ENCODE peak calls at places on chromosome 15, in nine cellular contexts. V, F, P, K, E, H, S, M and Q are unnamed samples.

GRCh38 chr15:41999290-42000285 is 21.3 kb downstream of the PLA2G4E start:
- DNase-seq in V (no peak), F (no peak), P (no peak), K (no peak), E (no peak), H (no peak), S (no peak), M (no peak), Q (no peak)

GRCh38 chr15:96415513-96416217 is 85.2 kb downstream of the NR2F2 start:
- DNase-seq in V (no peak), F (no peak), P (no peak), K (no peak), E (no peak), H (no peak), S (no peak), M (no peak), Q (no peak)

GRCh38 chr15:98719169-98719515 is 70.8 kb downstream of the IGF1R start:
- DNase-seq in V (no peak), F (no peak), P (no peak), K (no peak), E (no peak), H (no peak), S (no peak), M (no peak), Q (no peak)

GRCh38 chr15:90343391-90343790 is 8.7 kb upstream of the ZNF774 start:
- DNase-seq in V (no peak), F (no peak), P (no peak), K (no peak), E (no peak), H (no peak), S (peak; percentile 72), M (no peak), Q (no peak)

GRCh38 chr15:60656041-60656440 is 177.1 kb upstream of the ICE2 start:
- DNase-seq in V (no peak), F (no peak), P (no peak), K (no peak), E (no peak), H (no peak), S (no peak), M (no peak), Q (no peak)

GRCh38 chr15:89332446-89332845 is 2.2 kb downstream of the POLG start:
- DNase-seq in V (no peak), F (no peak), P (no peak), K (no peak), E (no peak), H (no peak), S (peak; percentile 10), M (no peak), Q (no peak)

GRCh38 chr15:46366360-46367007 is 731.7 kb downstream of the SQOR start:
- DNase-seq in V (no peak), F (no peak), P (no peak), K (no peak), E (no peak), H (no peak), S (no peak), M (no peak), Q (no peak)

GRCh38 chr15:56758770-56759449 is 25.6 kb upstream of the ZNF280D start:
- DNase-seq in V (no peak), F (no peak), P (no peak), K (no peak), E (no peak), H (no peak), S (peak; percentile 79), M (no peak), Q (no peak)

GRCh38 chr15:83538682-83539081 is 91.5 kb downstream of the SH3GL3 start:
- DNase-seq in V (no peak), F (no peak), P (no peak), K (no peak), E (no peak), H (no peak), S (no peak), M (no peak), Q (no peak)

GRCh38 chr15:67227431-67227830 is 27.0 kb downstream of the AAGAB start:
- DNase-seq in V (no peak), F (no peak), P (no peak), K (no peak), E (no peak), H (no peak), S (no peak), M (no peak), Q (no peak)

GRCh38 chr15:23504003-23504402 is 57.0 kb upstream of the GOLGA6L2 start:
- DNase-seq in V (no peak), F (no peak), P (no peak), K (no peak), E (no peak), H (no peak), S (no peak), M (no peak), Q (no peak)

GRCh38 chr15:48354694-48355303 is 23.6 kb downstream of the DUT start:
- DNase-seq in V (no peak), F (no peak), P (no peak), K (no peak), E (no peak), H (no peak), S (peak; percentile 19), M (no peak), Q (no peak)

GRCh38 chr15:31129769-31130303 is 28.3 kb upstream of the TRPM1 start:
- DNase-seq in V (no peak), F (no peak), P (peak; percentile 77), K (no peak), E (no peak), H (no peak), S (no peak), M (no peak), Q (no peak)

GRCh38 chr15:84740691-84741090 is 7.7 kb upstream of the ZNF592 start:
- DNase-seq in V (no peak), F (no peak), P (no peak), K (no peak), E (no peak), H (no peak), S (no peak), M (no peak), Q (no peak)
- H3K27ac ChIP-seq in V (no peak overlapping the region), F (no peak overlapping the region), P (no peak overlapping the region), K (no peak overlapping the region), E (no peak overlapping the region), H (no peak overlapping the region), S (no peak overlapping the region), M (no peak overlapping the region), Q (no peak overlapping the region)

DNA sequence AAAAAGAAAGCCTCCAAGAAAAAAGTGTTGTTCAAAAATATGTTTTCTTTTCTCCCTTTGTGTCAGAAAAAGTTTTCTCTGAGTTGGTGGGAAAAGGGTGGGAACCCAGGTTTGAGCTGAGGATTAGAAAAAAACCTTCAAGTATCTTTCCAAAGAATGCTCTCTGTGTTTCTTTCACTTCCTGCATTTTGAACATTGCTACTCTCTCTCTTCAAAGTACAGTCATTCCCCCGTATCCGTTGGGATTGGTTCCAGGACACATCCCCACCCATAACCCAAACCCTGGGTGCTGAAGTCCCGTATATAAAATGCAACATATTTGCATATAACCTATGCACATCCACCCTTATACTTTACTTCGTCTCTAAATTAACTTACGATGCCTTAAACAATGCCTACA is 139.6 kb downstream of the TMCO5A start:
- DNase-seq in V (no peak), F (no peak), P (no peak), K (no peak), E (no peak), H (no peak), S (no peak), M (no peak), Q (no peak)
- H3K4me3 ChIP-seq in V (no peak overlapping the region), F (no peak overlapping the region), P (no peak overlapping the region), K (no peak overlapping the region), E (no peak overlapping the region), H (peak overlapping the region; percentile 22), S (no peak overlapping the region), M (no peak overlapping the region), Q (no peak overlapping the region)

GRCh38 chr15:76636059-76636458 is 269.1 kb downstream of the SCAPER start:
- DNase-seq in V (no peak), F (no peak), P (no peak), K (no peak), E (no peak), H (no peak), S (no peak), M (no peak), Q (no peak)
- TF ChIP-seq POLR2A in V (no peak), F (no peak), P (no peak), K (no peak), E (no peak), H (no peak), S (no peak), M (no peak), Q (no peak)

GRCh38 chr15:76328106-76328696 is 8.4 kb upstream of the ISL2 start:
- DNase-seq in V (no peak), F (no peak), P (no peak), K (no peak), E (no peak), H (no peak), S (no peak), M (no peak), Q (no peak)
- H3K27ac ChIP-seq in V (no peak overlapping the region), F (peak overlapping the region; percentile 30), P (no peak overlapping the region), K (no peak overlapping the region), E (no peak overlapping the region), H (no peak overlapping the region), S (no peak overlapping the region), M (no peak overlapping the region), Q (no peak overlapping the region)

GRCh38 chr15:25597576-25597975 is 158.8 kb upstream of the UBE3A start:
- DNase-seq in V (no peak), F (no peak), P (no peak), K (no peak), E (no peak), H (no peak), S (no peak), M (no peak), Q (no peak)
- H3K4me3 ChIP-seq in V (no peak overlapping the region), F (peak overlapping the region; percentile 33), P (no peak overlapping the region), K (peak overlapping the region; percentile 41), E (no peak overlapping the region), H (no peak overlapping the region), S (no peak overlapping the region), M (no peak overlapping the region), Q (no peak overlapping the region)

DNA sequence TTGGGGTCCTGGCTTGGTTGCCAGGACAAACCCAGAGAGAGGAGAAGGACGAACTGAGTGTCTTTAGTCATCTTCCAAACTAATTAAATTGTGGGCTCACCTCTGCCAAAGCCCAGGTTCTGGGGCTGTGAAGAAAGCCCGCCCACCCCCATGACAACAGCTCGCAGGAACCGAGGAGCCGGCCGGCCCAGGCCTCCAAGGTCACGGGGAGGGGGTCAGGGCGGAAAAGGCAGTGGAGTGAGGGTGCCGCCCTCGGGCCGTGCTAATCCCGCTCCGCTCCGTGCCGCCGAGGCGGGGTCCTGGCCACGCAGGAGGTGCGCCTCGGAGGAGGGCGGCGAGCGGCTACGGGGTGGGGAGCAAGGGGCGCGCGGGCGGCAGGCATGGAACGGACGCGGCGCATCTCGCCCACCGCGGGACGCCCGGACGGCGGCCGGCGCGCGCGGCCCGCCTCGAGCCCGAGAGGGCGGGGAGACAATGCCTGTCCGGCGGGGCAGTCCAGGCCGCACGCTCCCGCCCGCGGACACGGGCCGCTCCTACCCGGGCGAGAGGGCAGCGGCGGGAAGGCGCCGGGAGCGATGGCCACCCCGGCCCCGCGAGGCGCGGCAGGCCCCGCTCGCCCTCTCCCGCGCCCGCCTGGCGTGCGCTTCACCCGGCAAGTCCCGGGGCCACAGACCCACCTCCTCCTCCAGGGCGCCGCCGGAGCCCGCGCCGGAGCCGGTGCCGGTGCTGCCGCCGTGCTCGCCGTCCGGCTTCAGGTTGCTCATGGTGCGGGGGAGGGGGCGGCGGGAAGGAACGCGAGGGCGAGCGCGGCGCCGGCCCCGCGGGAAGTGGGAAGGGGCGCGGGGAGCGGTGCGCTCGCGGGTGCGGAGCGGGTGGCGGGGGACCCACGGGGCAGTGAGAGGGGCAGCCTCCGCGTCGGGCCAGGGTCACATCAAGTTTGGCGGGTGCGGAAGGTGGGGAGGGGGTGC is 549 bp downstream of the RBPMS2 start:
- DNase-seq in V (peak; percentile 26), F (peak; percentile 44), P (no peak), K (no peak), E (peak; percentile 31), H (no peak), S (no peak), M (peak; percentile 47), Q (peak; percentile 54)
- TF ChIP-seq POLR2A in V (no peak), F (no peak), P (no peak), K (no peak), E (no peak), H (no peak), S (no peak), M (no peak), Q (no peak)